ENCODE peak calls at places on chromosomes 12 and 14, in seven cellular contexts. T, Z, K, R, A, I and F are unnamed samples.

GRCh38 chr14:22379727-22380126 is 209.3 kb downstream of the DAD1 start:
- DNase-seq in T (peak), Z (no peak), K (no peak), R (no peak), A (no peak), I (no peak), F (no peak)

GRCh38 chr12:112680993-112681392 is 110.6 kb upstream of the RPH3A start:
- DNase-seq in T (no peak), Z (no peak), K (no peak), R (no peak), A (no peak), I (no peak), F (no peak)

GRCh38 chr14:100155881-100156645 is 3.4 kb downstream of the DEGS2 start:
- DNase-seq in T (peak), Z (no peak), K (no peak), R (no peak), A (no peak), I (no peak), F (no peak)

GRCh38 chr12:25682421-25682820 is 129.3 kb upstream of the LMNTD1 start:
- DNase-seq in T (no peak), Z (no peak), K (no peak), R (no peak), A (no peak), I (no peak), F (no peak)

GRCh38 chr12:98419101-98419794 is 96.1 kb upstream of the TMPO start:
- DNase-seq in T (no peak), Z (no peak), K (no peak), R (no peak), A (no peak), I (no peak), F (no peak)

GRCh38 chr12:92971869-92972524 is 42.9 kb upstream of the EEA1 start:
- DNase-seq in T (peak), Z (peak), K (peak), R (no peak), A (no peak), I (no peak), F (no peak)

GRCh38 chr14:34833545-34834523 is 41.3 kb downstream of the BAZ1A start:
- DNase-seq in T (no peak), Z (no peak), K (no peak), R (no peak), A (no peak), I (no peak), F (no peak)

GRCh38 chr12:54751493-54751892 is 102.8 kb upstream of the MUCL1 start:
- DNase-seq in T (no peak), Z (no peak), K (no peak), R (no peak), A (no peak), I (no peak), F (no peak)

GRCh38 chr12:120321382-120322202 is 6.0 kb downstream of the PLA2G1B start:
- DNase-seq in T (no peak), Z (no peak), K (no peak), R (no peak), A (no peak), I (no peak), F (no peak)

GRCh38 chr12:129531004-129531403 is 372.8 kb downstream of the TMEM132D start:
- DNase-seq in T (peak), Z (no peak), K (no peak), R (no peak), A (no peak), I (no peak), F (no peak)

GRCh38 chr12:112418596-112419268 is at the start of gene PTPN11:
- DNase-seq in T (peak), Z (peak), K (peak), R (peak), A (peak), I (peak), F (peak)

GRCh38 chr14:95134304-95134933 is 22.9 kb downstream of the DICER1 start:
- DNase-seq in T (no peak), Z (no peak), K (no peak), R (no peak), A (no peak), I (no peak), F (no peak)

GRCh38 chr12:67042697-67043131 is 226.4 kb upstream of the CAND1 start:
- DNase-seq in T (peak), Z (no peak), K (no peak), R (no peak), A (peak), I (no peak), F (no peak)

GRCh38 chr12:121232977-121233627 is 23.2 kb downstream of the P2RX4 start:
- DNase-seq in T (no peak), Z (no peak), K (no peak), R (no peak), A (no peak), I (no peak), F (no peak)

GRCh38 chr12:30599631-30600030 is 96.0 kb downstream of the IPO8 start:
- DNase-seq in T (peak), Z (no peak), K (no peak), R (no peak), A (no peak), I (no peak), F (no peak)

GRCh38 chr14:105440554-105440900 is 20.9 kb downstream of the MTA1 start:
- DNase-seq in T (no peak), Z (no peak), K (no peak), R (no peak), A (no peak), I (no peak), F (no peak)

GRCh38 chr14:104135121-104135903 is 3.1 kb upstream of the KIF26A start:
- DNase-seq in T (peak), Z (no peak), K (no peak), R (no peak), A (peak), I (peak), F (no peak)

GRCh38 chr14:74611672-74612345 is at the start of gene LTBP2:
- DNase-seq in T (peak), Z (peak), K (no peak), R (no peak), A (no peak), I (no peak), F (no peak)

GRCh38 chr14:55123101-55123500 is 6.0 kb upstream of the LGALS3 start:
- DNase-seq in T (peak), Z (peak), K (peak), R (no peak), A (no peak), I (no peak), F (no peak)

GRCh38 chr12:70364695-70365397 is 1.2 kb upstream of the KCNMB4 start:
- DNase-seq in T (no peak), Z (peak), K (no peak), R (no peak), A (no peak), I (no peak), F (no peak)

GRCh38 chr14:91873476-91874265 is 6.3 kb upstream of the TC2N start:
- DNase-seq in T (peak), Z (no peak), K (no peak), R (peak), A (no peak), I (no peak), F (peak)

GRCh38 chr14:95156153-95156764 is 1.1 kb downstream of the DICER1 start:
- DNase-seq in T (peak), Z (peak), K (no peak), R (no peak), A (no peak), I (no peak), F (no peak)

GRCh38 chr12:120538281-120539156 is 4.4 kb downstream of the RNF10 start:
- DNase-seq in T (peak), Z (peak), K (no peak), R (no peak), A (no peak), I (no peak), F (no peak)

GRCh38 chr12:57476162-57476992 is 3.3 kb downstream of the ARHGAP9 start:
- DNase-seq in T (no peak), Z (no peak), K (no peak), R (no peak), A (no peak), I (no peak), F (peak)

GRCh38 chr12:15631007-15631715 is 158.0 kb downstream of the EPS8 start:
- DNase-seq in T (no peak), Z (no peak), K (no peak), R (no peak), A (no peak), I (no peak), F (no peak)

GRCh38 chr14:103232338-103232808 is 101.7 kb upstream of the EIF5 start:
- DNase-seq in T (no peak), Z (no peak), K (no peak), R (no peak), A (no peak), I (no peak), F (no peak)

GRCh38 chr14:31232081-31232480 is 24.5 kb upstream of the HECTD1 start:
- DNase-seq in T (no peak), Z (no peak), K (no peak), R (no peak), A (no peak), I (no peak), F (no peak)

GRCh38 chr14:102544745-102545460 is 35.3 kb upstream of the ANKRD9 start:
- DNase-seq in T (no peak), Z (no peak), K (no peak), R (no peak), A (no peak), I (no peak), F (peak)

GRCh38 chr14:22886500-22887259 is 3.7 kb downstream of the REM2 start:
- DNase-seq in T (peak), Z (peak), K (no peak), R (peak), A (peak), I (peak), F (peak)

GRCh38 chr12:82555699-82556098 is 131.0 kb upstream of the TMTC2 start:
- DNase-seq in T (peak), Z (no peak), K (no peak), R (no peak), A (no peak), I (no peak), F (no peak)

GRCh38 chr12:69331482-69331845 is 16.7 kb upstream of the LYZ start:
- DNase-seq in T (no peak), Z (no peak), K (no peak), R (no peak), A (no peak), I (no peak), F (no peak)

GRCh38 chr12:12221560-12221959 is 45.3 kb downstream of the LRP6 start:
- DNase-seq in T (no peak), Z (no peak), K (no peak), R (no peak), A (no peak), I (no peak), F (no peak)

GRCh38 chr14:98370352-98370751 is 901.6 kb downstream of the BCL11B start:
- DNase-seq in T (no peak), Z (no peak), K (no peak), R (no peak), A (no peak), I (no peak), F (no peak)

GRCh38 chr14:70771781-70772212 is 37.5 kb downstream of the MAP3K9 start:
- DNase-seq in T (no peak), Z (no peak), K (no peak), R (no peak), A (peak), I (no peak), F (no peak)

GRCh38 chr12:127923501-127923900 is 343.5 kb upstream of the TMEM132C start:
- DNase-seq in T (no peak), Z (no peak), K (no peak), R (no peak), A (no peak), I (no peak), F (no peak)

GRCh38 chr14:95311752-95312151 is 8.0 kb downstream of the CLMN start:
- DNase-seq in T (no peak), Z (no peak), K (no peak), R (no peak), A (no peak), I (no peak), F (no peak)

GRCh38 chr12:46771268-46771837 is 54.4 kb downstream of the SLC38A4 start:
- DNase-seq in T (no peak), Z (peak), K (no peak), R (no peak), A (no peak), I (no peak), F (no peak)

GRCh38 chr14:90519262-90519920 is 122.6 kb downstream of the CALM1 start:
- DNase-seq in T (no peak), Z (no peak), K (no peak), R (no peak), A (no peak), I (no peak), F (no peak)

GRCh38 chr14:96748371-96748770 is 48.8 kb upstream of the VRK1 start:
- DNase-seq in T (peak), Z (no peak), K (no peak), R (no peak), A (no peak), I (no peak), F (no peak)

GRCh38 chr12:116366824-116367223 is 89.3 kb upstream of the MED13L start:
- DNase-seq in T (no peak), Z (no peak), K (no peak), R (no peak), A (no peak), I (no peak), F (no peak)